ENCODE peak calls at places on chromosome 22, in four cellular contexts. M, K, I and W are unnamed samples. For H3K27me3, the result is how much of the 10 kb centered on the place peaks cover.

GRCh38 chr22:46367707-46368191 is 32.2 kb downstream of the TRMU start:
- DNase-seq in K (peak), M (peak), I (peak), W (peak)

GRCh38 chr22:37300551-37301017 is 18.3 kb downstream of the CYTH4 start:
- DNase-seq in M (no peak), K (no peak), I (no peak), W (peak)

GRCh38 chr22:30262917-30263741 is 3.5 kb downstream of the OSM start:
- DNase-seq in K (peak), M (no peak), I (peak), W (peak)

GRCh38 chr22:36328635-36329216 is 59.0 kb downstream of the MYH9 start:
- DNase-seq in M (peak), I (no peak), K (peak), W (no peak)

GRCh38 chr22:37982151-37982838 is 2.1 kb downstream of the SOX10 start:
- DNase-seq in I (no peak), K (no peak), M (no peak), W (no peak)

GRCh38 chr22:38462960-38463784 is 4.7 kb upstream of the KDELR3 start:
- DNase-seq in I (peak), K (peak), M (no peak), W (no peak)

GRCh38 chr22:29973269-29973668 is 90.3 kb downstream of the MTMR3 start:
- DNase-seq in M (no peak), K (no peak), I (no peak), W (no peak)

GRCh38 chr22:44312766-44313165 is at the start of gene SHISAL1:
- DNase-seq in I (no peak), K (no peak), M (peak), W (no peak)

GRCh38 chr22:48340727-48341709 is 1486.7 kb downstream of the BRD1 start:
- DNase-seq in K (no peak), I (no peak), M (no peak), W (no peak)

GRCh38 chr22:50613291-50613981 is 12.8 kb downstream of the MAPK8IP2 start:
- DNase-seq in M (no peak), K (no peak), I (peak), W (no peak)

GRCh38 chr22:19134176-19134831 is 3.2 kb downstream of the TSSK2 start:
- DNase-seq in M (no peak), K (no peak), I (no peak), W (no peak)

GRCh38 chr22:37254206-37254866 is 10.3 kb upstream of the RAC2 start:
- DNase-seq in I (peak), K (no peak), M (peak), W (no peak)

GRCh38 chr22:50177537-50178470 is 7.3 kb downstream of the PANX2 start:
- DNase-seq in K (no peak), M (no peak), I (no peak), W (no peak)

GRCh38 chr22:37205046-37205445 is 7.2 kb downstream of the SSTR3 start:
- DNase-seq in I (no peak), K (no peak), M (no peak), W (no peak)

GRCh38 chr22:32932176-32932575 is 126.0 kb downstream of the SYN3 start:
- DNase-seq in I (no peak), M (peak), K (no peak), W (no peak)

GRCh38 chr22:29331658-29332300 is 16.3 kb upstream of the RASL10A start:
- DNase-seq in M (no peak), I (no peak), K (no peak), W (no peak)

GRCh38 chr22:50502096-50502495 is 5.4 kb downstream of the LMF2 start:
- DNase-seq in I (no peak), M (no peak), K (no peak), W (no peak)

GRCh38 chr22:44354288-44354687 is 41.5 kb upstream of the SHISAL1 start:
- DNase-seq in I (peak), K (no peak), M (no peak), W (no peak)

GRCh38 chr22:38881997-38882396 is 10.0 kb upstream of the CBX6 start:
- DNase-seq in K (no peak), M (no peak), I (no peak), W (no peak)

GRCh38 chr22:36900225-36900624 is 13.2 kb upstream of the CSF2RB start:
- DNase-seq in I (no peak), K (no peak), M (no peak), W (no peak)

GRCh38 chr22:29014773-29015172 is 46.9 kb downstream of the C22orf31 start:
- DNase-seq in I (no peak), M (no peak), K (no peak), W (no peak)

GRCh38 chr22:47918276-47918928 is 1156.0 kb downstream of the TBC1D22A start:
- DNase-seq in K (no peak), M (no peak), I (no peak), W (no peak)

DNA sequence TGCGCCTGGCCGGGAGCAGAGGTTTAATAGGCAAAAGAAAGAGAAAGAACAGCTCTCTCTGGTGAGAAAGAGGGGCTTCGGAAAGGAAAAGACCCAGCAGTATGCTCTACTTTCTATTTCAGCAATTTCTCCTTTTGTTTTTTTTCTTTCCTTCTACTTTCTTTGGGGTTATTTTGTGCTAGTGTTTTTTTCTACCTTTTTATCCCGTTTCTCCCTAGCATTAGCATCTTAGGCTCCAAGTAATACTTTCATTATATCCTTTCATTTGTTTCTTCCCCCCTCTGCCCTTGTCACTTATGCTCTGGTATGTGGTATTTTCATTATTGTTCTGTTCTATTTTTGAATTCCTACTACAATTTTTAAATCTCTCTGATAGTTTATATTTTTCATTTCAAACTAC is 4.5 kb downstream of the SNU13 start:
- DNase-seq in I (no peak), M (no peak), K (no peak), W (no peak)
- H3K27ac ChIP-seq in I (no peak), M (no peak), K (no peak), W (no peak)

GRCh38 chr22:40853330-40853729 is 3.1 kb downstream of the ST13 start:
- DNase-seq in M (no peak), I (no peak), K (no peak), W (no peak)
- H3K4me3 ChIP-seq in M (peak), I (peak), K (no peak), W (peak)

DNA sequence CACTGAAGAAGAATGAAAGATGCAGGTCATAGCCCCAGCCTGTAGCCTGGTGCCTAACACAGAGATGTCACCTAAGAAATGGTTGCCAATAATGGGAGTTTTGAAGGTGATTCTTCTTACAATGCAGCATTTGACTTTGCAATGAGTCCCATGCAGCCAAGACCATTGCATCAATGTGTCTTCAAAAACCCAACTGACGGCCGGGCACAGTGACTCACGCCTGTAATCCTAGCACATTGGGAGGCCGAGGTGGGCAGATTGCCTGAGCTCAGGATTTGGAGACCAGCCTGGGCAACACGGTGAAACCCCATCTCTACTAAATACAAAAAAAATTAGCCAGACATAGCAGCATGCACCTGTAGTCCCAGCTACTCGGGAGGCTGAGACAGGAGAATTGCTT is 89.3 kb upstream of the ASPHD2 start:
- DNase-seq in M (no peak), I (no peak), K (no peak), W (no peak)
- H3K27me3 ChIP-seq in M (under half), I (under half), K (under half), W (under half)

GRCh38 chr22:17403906-17404305 is 34.6 kb downstream of the CECR2 start:
- DNase-seq in K (no peak), I (no peak), M (no peak), W (no peak)
- H3K27ac ChIP-seq in K (no peak), I (no peak), M (no peak), W (no peak)

GRCh38 chr22:43277091-43277490 is 66.1 kb downstream of the SCUBE1 start:
- DNase-seq in I (no peak), M (no peak), K (no peak), W (no peak)

GRCh38 chr22:43277987-43278601 is 65.1 kb downstream of the SCUBE1 start:
- DNase-seq in K (no peak), I (no peak), M (no peak), W (no peak)

GRCh38 chr22:43275545-43275981 is 67.6 kb downstream of the SCUBE1 start:
- DNase-seq in I (no peak), M (no peak), K (no peak), W (no peak)

GRCh38 chr22:43274595-43275240 is 68.5 kb downstream of the SCUBE1 start:
- DNase-seq in M (no peak), I (no peak), K (no peak), W (no peak)

DNA sequence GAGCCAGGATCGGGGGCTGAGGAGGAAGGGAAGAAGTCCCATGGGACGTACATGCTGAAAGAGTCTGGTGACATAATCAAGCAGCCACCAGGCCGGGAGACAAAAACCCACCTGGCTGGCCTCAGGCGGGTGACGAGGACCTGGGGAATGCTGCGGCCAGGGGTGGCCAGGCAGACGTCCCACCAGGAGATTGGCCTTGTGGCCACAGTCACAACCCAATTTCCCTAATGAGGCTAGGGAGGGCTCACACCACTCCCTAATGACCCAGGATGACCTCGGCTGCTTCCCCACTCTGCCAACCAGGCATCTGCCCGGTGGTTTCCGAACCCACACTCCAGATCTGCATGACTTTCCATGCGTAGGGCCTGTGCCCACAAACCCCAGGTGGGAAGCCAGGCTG is 66.9 kb downstream of the SCUBE1 start:
- DNase-seq in K (no peak), I (no peak), M (no peak), W (no peak)
- H3K4me3 ChIP-seq in K (no peak), I (no peak), M (no peak), W (no peak)

GRCh38 chr22:24325105-24325757 is 54.6 kb downstream of the SPECC1L start:
- DNase-seq in M (peak), K (no peak), I (no peak), W (no peak)
- H3K27me3 ChIP-seq in M (under half), K (under half), I (under half), W (under half)

GRCh38 chr22:24512043-24512442 is 16.9 kb downstream of the UPB1 start:
- DNase-seq in I (no peak), K (no peak), M (no peak), W (no peak)
- H3K27ac ChIP-seq in I (no peak), K (no peak), M (no peak), W (no peak)

DNA sequence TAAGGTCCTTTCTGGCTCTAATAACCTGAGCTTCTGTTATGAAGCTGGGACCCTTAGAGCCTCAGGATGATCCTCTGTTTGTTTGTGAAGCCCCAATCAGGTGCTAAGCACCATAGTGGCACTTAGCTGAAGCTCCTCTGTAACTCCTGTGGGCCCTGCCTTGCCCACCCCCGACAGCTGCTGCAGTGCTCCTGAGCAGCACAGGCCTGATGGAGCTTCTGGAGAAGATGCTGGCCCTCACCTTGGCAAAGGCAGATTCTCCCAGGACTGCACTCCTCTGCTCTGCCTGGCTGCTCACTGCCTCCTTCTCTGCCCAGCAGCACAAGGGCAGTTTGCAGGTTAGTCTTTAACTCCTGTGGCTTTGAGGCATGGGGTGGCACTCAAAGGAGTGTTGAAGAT is 19.0 kb upstream of the CCDC134 start:
- DNase-seq in M (no peak), I (no peak), K (no peak), W (no peak)
- H3K4me3 ChIP-seq in M (no peak), I (peak), K (peak), W (peak)

DNA sequence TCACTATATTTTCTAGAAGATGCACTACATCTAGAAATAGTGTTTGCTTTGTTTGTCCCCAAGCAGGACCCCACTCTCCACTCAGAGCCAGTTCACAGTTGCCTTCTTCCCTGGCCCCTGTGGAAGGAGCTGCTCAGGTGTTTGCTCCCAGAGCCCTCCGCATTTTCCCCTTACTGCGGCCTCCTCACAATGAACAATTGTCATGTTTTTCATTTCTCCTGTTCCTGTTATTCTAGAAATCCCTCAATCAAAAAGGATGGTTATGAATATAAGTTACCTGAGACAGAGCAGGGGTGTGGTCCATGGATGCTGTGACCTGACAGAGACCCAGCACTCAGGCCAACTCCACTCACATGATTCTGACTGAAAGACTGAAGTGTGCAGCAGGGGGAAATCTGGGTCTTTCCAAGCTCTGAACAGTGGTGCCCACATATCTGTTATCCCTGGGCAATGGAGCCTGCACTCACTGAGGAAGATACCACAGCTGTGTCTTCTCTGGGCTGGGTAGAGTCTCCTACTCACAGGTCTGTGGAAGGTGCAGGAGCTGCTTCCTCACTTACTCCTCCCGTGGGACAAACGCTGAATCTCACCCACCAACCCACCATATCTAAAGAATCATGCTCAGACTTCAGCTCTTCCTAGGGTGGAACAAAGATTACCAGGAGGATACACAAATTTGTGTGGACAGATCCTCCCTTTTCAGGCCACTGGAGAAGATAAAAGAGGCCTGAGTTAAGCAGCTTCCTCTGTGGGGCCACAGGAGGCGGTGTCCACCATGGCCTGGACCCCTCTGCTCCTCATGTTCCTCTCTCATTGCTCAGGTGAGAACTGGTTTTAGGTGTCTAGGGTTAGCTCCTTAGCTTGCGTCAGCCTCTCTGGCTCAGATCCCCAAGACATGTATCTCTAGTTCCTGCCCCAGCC is 87.1 kb upstream of the TOP3B start:
- DNase-seq in K (no peak), I (no peak), M (no peak), W (no peak)
- H3K27me3 ChIP-seq in K (under half), I (under half), M (under half), W (under half)

GRCh38 chr22:21714784-21715183 is 20.8 kb downstream of the YPEL1 start:
- DNase-seq in K (no peak), M (no peak), I (no peak), W (no peak)
- H3K27ac ChIP-seq in K (no peak), M (no peak), I (no peak), W (no peak)